ENCODE peak calls at places on chromosomes 4 and X, in eight cellular contexts. M is activated CD4-positive, alpha-beta T cell treated with anti-CD3 and anti-CD28 coated beads, Interleukin-2, amount 10 ng/mL, durations not matched to agents 7 days and 5 days; J is NCI-H345; G is activated CD8-positive, alpha-beta memory T cell treated with anti-CD3 and anti-CD28 coated beads, Interleukin-2, amount 50 U/mL, for 48 hours; X is GM12864; P is EL; I is posterior cingulate gyrus; Y is H54. S is an unnamed sample.

GRCh38 chrX:115892787-115893671 is 277.5 kb upstream of the AGTR2 start:
- DNase-seq in M (no peak), J (peak), G (no peak), X (no peak), P (peak), I (peak), Y (peak), S (no peak)

GRCh38 chrX:44228621-44229020 is 114.9 kb downstream of the EFHC2 start:
- DNase-seq in M (no peak), J (no peak), G (no peak), X (no peak), P (no peak), I (no peak), Y (no peak), S (no peak)

GRCh38 chr4:28926156-28926555 is 1794.0 kb upstream of the PCDH7 start:
- DNase-seq in M (no peak), J (no peak), G (no peak), X (no peak), P (no peak), I (no peak), Y (no peak), S (no peak)

GRCh38 chr4:40190880-40191815 is 5.7 kb upstream of the RHOH start:
- DNase-seq in M (peak), J (peak), G (no peak), X (no peak), P (no peak), I (no peak), Y (no peak), S (no peak)

GRCh38 chr4:185464184-185464583 is 7.3 kb downstream of the CCDC110 start:
- DNase-seq in M (no peak), J (no peak), G (no peak), X (no peak), P (no peak), I (no peak), Y (no peak), S (no peak)

GRCh38 chr4:45640281-45640680 is 483.6 kb downstream of the GABRG1 start:
- DNase-seq in M (no peak), J (no peak), G (no peak), X (no peak), P (no peak), I (no peak), Y (no peak), S (no peak)

GRCh38 chrX:42934020-42934701 is 156.2 kb upstream of the PPP1R2C start:
- DNase-seq in M (peak), J (no peak), G (no peak), X (no peak), P (no peak), I (no peak), Y (no peak), S (peak)

GRCh38 chr4:155759372-155760252 is 791 bp downstream of the GUCY1B1 start:
- DNase-seq in M (no peak), J (peak), G (peak), X (no peak), P (peak), I (peak), Y (peak), S (no peak)

GRCh38 chr4:2792711-2793577 is at the start of gene SH3BP2:
- DNase-seq in M (peak), J (peak), G (peak), X (no peak), P (peak), I (peak), Y (peak), S (no peak)

GRCh38 chrX:24945009-24945408 is 70.8 kb downstream of the ARX start:
- DNase-seq in M (no peak), J (no peak), G (no peak), X (no peak), P (no peak), I (no peak), Y (no peak), S (no peak)

GRCh38 chrX:150790021-150790420 is 96.8 kb downstream of the MTMR1 start:
- DNase-seq in M (no peak), J (no peak), G (no peak), X (no peak), P (no peak), I (no peak), Y (no peak), S (no peak)

GRCh38 chr4:78545275-78546246 is 6.0 kb upstream of the ANXA3 start:
- DNase-seq in M (no peak), J (no peak), G (no peak), X (no peak), P (no peak), I (no peak), Y (no peak), S (no peak)

GRCh38 chr4:149164282-149164681 is 651.4 kb downstream of the IQCM start:
- DNase-seq in M (no peak), J (no peak), G (no peak), X (no peak), P (peak), I (no peak), Y (peak), S (no peak)

S was measured in GF-D8.